ENCODE peak calls at places on chromosomes 12 and 14, in five cellular contexts. H, Z, N, G and X are unnamed samples.

GRCh38 chr12:60421741-60422140 is 825.9 kb downstream of the SLC16A7 start:
- DNase-seq in G (no peak), N (no peak), H (no peak), Z (peak), X (no peak)

GRCh38 chr12:25950329-25951115 is 8.0 kb upstream of the RASSF8 start:
- DNase-seq in H (no peak), Z (no peak), G (no peak), N (no peak), X (no peak)

GRCh38 chr14:21494902-21495762 is 16.0 kb downstream of the METTL3 start:
- DNase-seq in N (no peak), Z (no peak), H (no peak), G (no peak), X (peak)

GRCh38 chr12:93784339-93785086 is 107.3 kb downstream of the CRADD start:
- DNase-seq in Z (peak), H (peak), N (no peak), G (no peak), X (peak)

GRCh38 chr12:93851245-93851665 is 174.1 kb downstream of the CRADD start:
- DNase-seq in N (no peak), Z (no peak), G (no peak), H (no peak), X (no peak)

GRCh38 chr12:11705010-11705409 is 55.5 kb downstream of the ETV6 start:
- DNase-seq in Z (peak), N (no peak), H (no peak), G (no peak), X (peak)

GRCh38 chr14:89589400-89590128 is 172.5 kb upstream of the FOXN3 start:
- DNase-seq in Z (no peak), N (no peak), H (no peak), G (peak), X (no peak)

GRCh38 chr12:68631177-68631576 is 20.5 kb downstream of the RAP1B start:
- DNase-seq in N (no peak), H (no peak), Z (no peak), G (no peak), X (peak)

GRCh38 chr12:124741211-124741610 is 122.5 kb downstream of the SCARB1 start:
- DNase-seq in H (no peak), N (no peak), G (no peak), Z (no peak), X (no peak)

GRCh38 chr12:3436496-3437060 is 54.4 kb upstream of the PRMT8 start:
- DNase-seq in Z (no peak), N (no peak), G (no peak), H (peak), X (no peak)

GRCh38 chr12:29317556-29318363 is 63.2 kb downstream of the ERGIC2 start:
- DNase-seq in H (peak), Z (peak), N (peak), G (peak), X (peak)

GRCh38 chr12:29320295-29321090 is 60.5 kb downstream of the ERGIC2 start:
- DNase-seq in Z (peak), G (no peak), H (no peak), N (no peak), X (peak)

GRCh38 chr12:29314421-29314820 is 66.6 kb downstream of the ERGIC2 start:
- DNase-seq in H (no peak), N (no peak), Z (no peak), G (no peak), X (no peak)

GRCh38 chr12:29322157-29322556 is 58.8 kb downstream of the ERGIC2 start:
- DNase-seq in G (no peak), H (no peak), N (no peak), Z (no peak), X (no peak)

GRCh38 chr12:29316772-29317171 is 64.2 kb downstream of the ERGIC2 start:
- DNase-seq in N (peak), H (peak), G (no peak), Z (no peak), X (peak)
- H3K4me3 ChIP-seq in N (peak), H (peak), G (no peak), Z (no peak), X (no peak)

DNA sequence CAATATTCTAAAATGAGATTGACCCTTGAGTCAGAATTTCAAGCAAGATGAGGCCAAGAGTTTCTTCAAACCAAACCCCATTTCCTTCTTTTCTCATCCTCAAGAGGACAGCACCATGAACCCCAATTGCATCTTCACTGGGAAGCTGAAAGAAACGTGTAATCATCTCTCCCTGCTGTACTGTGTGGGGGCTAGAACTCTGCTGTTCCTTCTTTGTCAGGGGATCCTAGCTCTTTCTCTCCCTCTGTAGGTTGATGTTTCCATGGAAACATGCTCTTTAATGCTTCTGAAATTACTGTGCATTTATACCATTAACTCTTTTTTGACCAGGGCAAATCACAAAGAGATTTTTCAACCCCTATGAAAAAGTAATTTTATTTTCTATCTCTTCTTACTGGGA is 295.2 kb downstream of the GRIN2B start:
- DNase-seq in N (no peak), Z (no peak), G (no peak), H (no peak), X (no peak)
- TF ChIP-seq CTCF in N (no peak), Z (no peak), G (no peak), H (no peak), X (no peak)

DNA sequence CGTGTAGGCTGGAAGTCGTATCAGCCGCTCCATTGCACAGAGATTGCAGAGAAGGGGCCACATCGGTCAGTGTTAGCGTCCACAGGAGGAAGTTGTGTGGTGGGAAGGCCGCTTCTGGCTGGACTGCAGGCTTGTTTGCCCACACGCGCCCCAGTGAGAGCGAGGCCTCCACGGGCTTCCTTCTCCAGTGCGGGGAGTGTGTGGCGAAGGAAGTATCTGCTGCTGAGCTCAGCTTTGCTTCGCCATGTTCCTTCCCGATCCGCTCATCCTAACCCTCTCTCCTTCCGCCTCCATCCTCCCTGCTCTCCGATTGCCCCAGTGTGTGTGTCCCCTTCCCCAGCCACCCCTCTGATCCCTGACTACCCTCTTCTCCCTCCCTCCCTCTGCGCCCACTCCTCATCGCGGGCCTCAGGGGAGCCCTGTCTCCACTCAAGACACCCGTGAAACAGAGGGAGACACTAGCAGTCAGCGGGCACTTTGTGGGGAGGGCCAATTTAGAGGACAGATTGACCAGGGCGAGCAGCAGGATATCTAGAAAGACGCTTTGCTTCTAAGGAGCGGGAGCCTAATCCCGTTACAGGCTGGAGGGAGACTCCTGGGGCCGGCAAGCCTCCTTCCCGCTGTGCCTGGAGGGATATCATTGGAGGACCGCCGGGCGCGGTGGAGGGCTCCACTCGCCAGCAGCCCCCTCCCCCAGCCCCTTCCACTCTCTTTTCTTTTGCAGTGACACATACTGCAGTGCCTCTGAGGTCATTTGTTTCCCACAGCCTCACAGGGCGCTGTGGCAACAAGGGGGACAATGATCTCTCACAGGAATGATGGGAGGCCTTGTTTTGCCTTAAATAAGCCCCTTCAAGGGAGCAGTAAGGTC is 428.8 kb downstream of the ZFP36L1 start:
- DNase-seq in Z (peak), G (no peak), N (peak), H (peak), X (no peak)
- H3K4me3 ChIP-seq in Z (no peak), G (no peak), N (no peak), H (no peak), X (no peak)

GRCh38 chr14:24241829-24242443 is 487 bp downstream of the TINF2 start:
- DNase-seq in G (peak), N (peak), Z (no peak), H (peak), X (peak)
- TF ChIP-seq CTCF in G (peak), N (peak), Z (no peak), H (peak), X (peak)